ENCODE peak calls at places on chromosomes 11 and 22, in four cellular contexts. V is iPS-NIHi11, Z is GM06990, F is cardiac fibroblast. T is an unnamed sample.

GRCh38 chr22:36016656-36017055 is 12.0 kb downstream of the RBFOX2 start:
- DNase-seq in V (no peak), Z (no peak), F (peak; percentile 62), T (no peak)

GRCh38 chr11:67375320-67376021 is 2.1 kb upstream of the CLCF1 start:
- DNase-seq in V (no peak), Z (no peak), F (no peak), T (peak; percentile 41)

GRCh38 chr22:36986242-36986821 is 32.9 kb downstream of the TST start:
- DNase-seq in V (peak; percentile 68), Z (no peak), F (no peak), T (peak; percentile 21)

GRCh38 chr11:48005878-48006277 is 25.5 kb downstream of the PTPRJ start:
- DNase-seq in V (peak; percentile 57), Z (no peak), F (no peak), T (peak; percentile 86)

GRCh38 chr22:26617251-26618199 is at the start of gene CRYBB1:
- DNase-seq in V (peak; percentile 43), Z (no peak), F (peak; percentile 19), T (peak; percentile 87)

GRCh38 chr11:48078661-48079060 is 98.3 kb downstream of the PTPRJ start:
- DNase-seq in V (no peak), Z (no peak), F (peak; percentile 46), T (no peak)

GRCh38 chr11:45320366-45320765 is 34.2 kb upstream of the SYT13 start:
- DNase-seq in V (no peak), Z (no peak), F (no peak), T (no peak)

GRCh38 chr11:100573911-100574513 is 113.1 kb upstream of the ARHGAP42 start:
- DNase-seq in V (no peak), Z (no peak), F (no peak), T (no peak)

GRCh38 chr11:109772846-109773400 is 320.3 kb upstream of the ZC3H12C start:
- DNase-seq in V (no peak), Z (no peak), F (no peak), T (no peak)

GRCh38 chr22:49664891-49665290 is 162.8 kb downstream of the BRD1 start:
- DNase-seq in V (no peak), Z (no peak), F (no peak), T (no peak)

GRCh38 chr22:21791635-21792625 is 56.3 kb upstream of the YPEL1 start:
- DNase-seq in V (no peak), Z (peak; percentile 36), F (peak; percentile 21), T (no peak)

GRCh38 chr11:71488086-71488967 is 35.3 kb downstream of the NADSYN1 start:
- DNase-seq in V (no peak), Z (no peak), F (peak; percentile 51), T (no peak)

GRCh38 chr22:43811777-43812148 is 342 bp downstream of the EFCAB6 start:
- DNase-seq in V (no peak), Z (no peak), F (peak; percentile 61), T (no peak)

GRCh38 chr11:69704508-69705245 is 855 bp upstream of the FGF19 start:
- DNase-seq in V (peak; percentile 85), Z (no peak), F (peak; percentile 16), T (peak; percentile 95)

GRCh38 chr11:2940166-2940929 is 11.1 kb upstream of the PHLDA2 start:
- DNase-seq in V (no peak), Z (no peak), F (peak; percentile 40), T (no peak)

GRCh38 chr22:20952544-20953341 is 14.3 kb upstream of the AIFM3 start:
- DNase-seq in V (no peak), Z (no peak), F (no peak), T (no peak)

GRCh38 chr11:11845066-11845465 is 3.3 kb downstream of the USP47 start:
- DNase-seq in V (peak; percentile 19), Z (no peak), F (no peak), T (no peak)

GRCh38 chr22:29479417-29480261 is at the start of gene NEFH:
- DNase-seq in V (peak; percentile 68), Z (no peak), F (no peak), T (peak; percentile 56)

GRCh38 chr22:20258584-20259335 is 9.4 kb downstream of the RTN4R start:
- DNase-seq in V (peak; percentile 71), Z (no peak), F (no peak), T (no peak)

GRCh38 chr11:96272542-96273306 is 70.3 kb downstream of the MAML2 start:
- DNase-seq in V (peak; percentile 22), Z (peak; percentile 34), F (peak; percentile 63), T (no peak)

GRCh38 chr22:45164217-45165123 is 745 bp downstream of the NUP50 start:
- DNase-seq in V (peak; percentile 74), Z (peak; percentile 51), F (peak; percentile 32), T (peak; percentile 68)

GRCh38 chr11:57349491-57350274 is 11.5 kb downstream of the P2RX3 start:
- DNase-seq in V (peak; percentile 84), Z (peak; percentile 46), F (peak; percentile 47), T (peak; percentile 83)

GRCh38 chr11:117256573-117256972 is 24.1 kb downstream of the RNF214 start:
- DNase-seq in V (no peak), Z (no peak), F (no peak), T (no peak)

GRCh38 chr11:125624756-125625213 is at the start of gene CHEK1:
- DNase-seq in V (no peak), Z (no peak), F (no peak), T (no peak)

GRCh38 chr11:75795276-75796090 is 19.5 kb upstream of the UVRAG start:
- DNase-seq in V (no peak), Z (no peak), F (no peak), T (no peak)